ENCODE peak calls at places on chromosomes 7 and 10, in four cellular contexts. H is stimulated activated CD4-positive, alpha-beta T cell treated with anti-CD3 and anti-CD28 coated beads, Interleukin-4, amount 100 ng/mL, for 4 hours; A is CD4-positive, alpha-beta memory T cell; K is Right ventricle myocardium inferior. G is an unnamed sample.
A peak's percentile ranks its signal among the peaks of the same experiment; 100 is the strongest.

GRCh38 chr10:126969310-126969709 is 64.1 kb downstream of the DOCK1 start:
- DNase-seq in K (no peak), H (no peak), A (no peak), G (no peak)

GRCh38 chr7:66452165-66452564 is 176.5 kb upstream of the KCTD7 start:
- DNase-seq in H (no peak), K (no peak), A (no peak), G (no peak)

GRCh38 chr10:85175635-85176034 is 847.2 kb downstream of the CCSER2 start:
- DNase-seq in H (no peak), A (no peak), K (no peak), G (no peak)

GRCh38 chr7:105024734-105025133 is 10.7 kb downstream of the KMT2E start:
- DNase-seq in A (no peak), K (no peak), H (no peak), G (no peak)

GRCh38 chr10:3926268-3926667 is 141.3 kb upstream of the KLF6 start:
- DNase-seq in A (no peak), K (no peak), H (no peak), G (no peak)

GRCh38 chr7:73615886-73616285 is 8.4 kb downstream of the MLXIPL start:
- DNase-seq in H (no peak), A (no peak), K (peak; percentile 60), G (no peak)

GRCh38 chr10:95675403-95676116 is 18.2 kb downstream of the TCTN3 start:
- DNase-seq in K (no peak), H (no peak), A (no peak), G (no peak)

GRCh38 chr10:25117757-25118156 is 57.0 kb upstream of the GPR158 start:
- DNase-seq in H (no peak), A (no peak), K (no peak), G (no peak)

GRCh38 chr10:14416308-14416700 is 85.6 kb upstream of the FRMD4A start:
- DNase-seq in H (no peak), A (no peak), K (no peak), G (no peak)

GRCh38 chr10:102644066-102644645 is at the start of gene TRIM8:
- DNase-seq in K (peak; percentile 84), H (peak; percentile 63), A (peak; percentile 67), G (no peak)

GRCh38 chr10:89466599-89467035 is 52.2 kb downstream of the IFIT5 start:
- DNase-seq in K (no peak), H (no peak), A (no peak), G (no peak)

GRCh38 chr7:130831817-130832481 is 97.9 kb upstream of the KLF14 start:
- DNase-seq in A (peak; percentile 20), K (no peak), H (no peak), G (no peak)

GRCh38 chr10:113746188-113746950 is 5.1 kb upstream of the PLEKHS1 start:
- DNase-seq in K (no peak), H (no peak), A (no peak), G (no peak)

GRCh38 chr10:3192856-3193635 is 20.5 kb upstream of the PITRM1 start:
- DNase-seq in A (peak; percentile 31), H (peak; percentile 44), K (peak; percentile 55), G (no peak)

GRCh38 chr10:92847185-92847864 is 995 bp upstream of the EXOC6 start:
- DNase-seq in A (no peak), H (no peak), K (no peak), G (no peak)

GRCh38 chr10:48400129-48400849 is 93.8 kb downstream of the MAPK8 start:
- DNase-seq in H (no peak), K (no peak), A (no peak), G (no peak)

GRCh38 chr7:27914409-27914808 is 174.4 kb downstream of the TAX1BP1 start:
- DNase-seq in A (no peak), H (no peak), K (no peak), G (no peak)

GRCh38 chr7:25427721-25428120 is 199.4 kb upstream of the NPVF start:
- DNase-seq in A (no peak), H (no peak), K (no peak), G (no peak)

GRCh38 chr10:26486985-26487850 is 49.1 kb downstream of the APBB1IP start:
- DNase-seq in K (no peak), A (peak; percentile 73), H (peak; percentile 35), G (no peak)

GRCh38 chr7:51482976-51483375 is 166.4 kb upstream of the COBL start:
- DNase-seq in A (no peak), H (no peak), K (no peak), G (no peak)

GRCh38 chr10:17981766-17982380 is 30.2 kb downstream of the SLC39A12 start:
- DNase-seq in K (no peak), H (no peak), A (no peak), G (no peak)

GRCh38 chr10:114266521-114266920 is 27.5 kb downstream of the VWA2 start:
- DNase-seq in K (no peak), H (no peak), A (no peak), G (no peak)

GRCh38 chr10:52484426-52485065 is 170.5 kb downstream of the DKK1 start:
- DNase-seq in H (no peak), A (no peak), K (no peak), G (no peak)

GRCh38 chr10:110783509-110784103 is 88.1 kb upstream of the PDCD4 start:
- DNase-seq in A (peak; percentile 80), H (peak; percentile 67), K (no peak), G (no peak)

GRCh38 chr7:55534262-55534915 is 37.9 kb downstream of the VOPP1 start:
- DNase-seq in H (peak; percentile 48), K (peak; percentile 79), A (no peak), G (no peak)

GRCh38 chr7:30184804-30185487 is 50.2 kb downstream of the MTURN start:
- DNase-seq in K (no peak), H (no peak), A (no peak), G (no peak)

GRCh38 chr10:2980791-2981360 is 86.5 kb upstream of the PFKP start:
- DNase-seq in H (no peak), K (no peak), A (no peak), G (no peak)

GRCh38 chr7:66902844-66903180 is 18.2 kb upstream of the TMEM248 start:
- DNase-seq in A (no peak), H (no peak), K (no peak), G (no peak)

GRCh38 chr10:125720002-125720382 is 483 bp downstream of the EDRF1 start:
- DNase-seq in A (no peak), K (no peak), H (no peak), G (no peak)

GRCh38 chr7:2403718-2404648 is 572 bp downstream of the CHST12 start:
- DNase-seq in K (peak; percentile 80), H (no peak), A (no peak), G (no peak)

G was measured in vagina.